ENCODE peak calls at places on chromosomes 6 and 20, in five cellular contexts. One of them, this sample, is unnamed. For H3K9me3 and H3K4me1, the result is how much of the 10 kb centered on the place peaks cover.

GRCh38 chr20:42740191-42740870 is 449.4 kb downstream of the PTPRT start:
- DNase-seq in Caco-2: peak
- DNase-seq in PC-3: no peak
- DNase-seq in breast epithelium: no peak
- DNase-seq in OCI-LY7: no peak
- DNase-seq in this sample: no peak

GRCh38 chr6:114564302-114564933 is 221.6 kb upstream of the HS3ST5 start:
- DNase-seq in Caco-2: no peak
- DNase-seq in PC-3: no peak
- DNase-seq in breast epithelium: no peak
- DNase-seq in OCI-LY7: no peak
- DNase-seq in this sample: no peak

GRCh38 chr6:25478973-25479372 is 173.0 kb upstream of the SCGN start:
- DNase-seq in Caco-2: no peak
- DNase-seq in PC-3: no peak
- DNase-seq in breast epithelium: no peak
- DNase-seq in OCI-LY7: no peak
- DNase-seq in this sample: no peak

GRCh38 chr20:57779401-57780003 is 69.7 kb upstream of the PMEPA1 start:
- DNase-seq in Caco-2: peak
- DNase-seq in PC-3: peak
- DNase-seq in breast epithelium: no peak
- DNase-seq in OCI-LY7: no peak
- DNase-seq in this sample: no peak

GRCh38 chr6:32973144-32973854 is 4.9 kb downstream of the BRD2 start:
- DNase-seq in Caco-2: no peak
- DNase-seq in PC-3: peak
- DNase-seq in breast epithelium: no peak
- DNase-seq in OCI-LY7: peak
- DNase-seq in this sample: peak

GRCh38 chr6:165191461-165191860 is 117.9 kb downstream of the C6orf118 start:
- DNase-seq in Caco-2: no peak
- DNase-seq in PC-3: no peak
- DNase-seq in breast epithelium: no peak
- DNase-seq in OCI-LY7: no peak
- DNase-seq in this sample: no peak

GRCh38 chr6:102474041-102474807 is 1080.7 kb downstream of the GRIK2 start:
- DNase-seq in Caco-2: no peak
- DNase-seq in PC-3: no peak
- DNase-seq in breast epithelium: no peak
- DNase-seq in OCI-LY7: no peak
- DNase-seq in this sample: no peak

GRCh38 chr6:87093651-87094050 is 1.3 kb downstream of the CGA start:
- DNase-seq in Caco-2: no peak
- DNase-seq in PC-3: no peak
- DNase-seq in breast epithelium: no peak
- DNase-seq in OCI-LY7: no peak
- DNase-seq in this sample: no peak

GRCh38 chr20:38181207-38181693 is 16.2 kb upstream of the TGM2 start:
- DNase-seq in Caco-2: peak
- DNase-seq in PC-3: peak
- DNase-seq in breast epithelium: no peak
- DNase-seq in OCI-LY7: no peak
- DNase-seq in this sample: no peak

GRCh38 chr6:159535629-159536028 is 157.4 kb downstream of the SOD2 start:
- DNase-seq in Caco-2: no peak
- DNase-seq in PC-3: no peak
- DNase-seq in breast epithelium: no peak
- DNase-seq in OCI-LY7: no peak
- DNase-seq in this sample: no peak

GRCh38 chr6:159533568-159533967 is 159.5 kb downstream of the SOD2 start:
- DNase-seq in Caco-2: no peak
- DNase-seq in PC-3: no peak
- DNase-seq in breast epithelium: no peak
- DNase-seq in OCI-LY7: no peak
- DNase-seq in this sample: no peak

GRCh38 chr6:159533016-159533415 is 160.0 kb downstream of the SOD2 start:
- DNase-seq in Caco-2: no peak
- DNase-seq in PC-3: no peak
- DNase-seq in breast epithelium: no peak
- DNase-seq in OCI-LY7: no peak
- DNase-seq in this sample: no peak

GRCh38 chr6:159529820-159530405 is 163.1 kb downstream of the SOD2 start:
- DNase-seq in Caco-2: no peak
- DNase-seq in PC-3: no peak
- DNase-seq in breast epithelium: no peak
- DNase-seq in OCI-LY7: no peak
- DNase-seq in this sample: no peak

DNA sequence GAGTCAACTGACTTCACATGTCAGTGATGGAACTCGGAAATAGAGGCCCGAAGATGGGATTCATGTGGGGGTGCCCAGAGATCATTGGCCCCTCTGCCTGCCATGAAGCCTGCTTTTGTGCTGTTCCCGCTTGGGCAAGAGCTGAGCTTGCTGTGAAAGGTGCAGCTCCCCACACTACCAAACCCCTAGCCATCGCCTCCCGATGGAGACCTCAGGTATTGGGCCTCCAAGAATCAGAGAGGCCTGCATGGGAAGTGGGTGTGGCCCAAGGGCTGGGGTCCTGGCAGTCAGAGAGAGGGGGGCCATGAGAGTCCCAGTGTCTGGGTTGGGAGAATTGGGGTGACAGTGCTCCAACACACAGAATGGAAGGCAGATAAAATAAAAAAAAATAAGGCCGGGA is 160.9 kb downstream of the SOD2 start:
- DNase-seq in Caco-2: no peak
- DNase-seq in PC-3: no peak
- DNase-seq in breast epithelium: no peak
- DNase-seq in OCI-LY7: no peak
- DNase-seq in this sample: no peak
- H3K9me3 ChIP-seq in Caco-2: under half
- H3K9me3 ChIP-seq in PC-3: under half
- H3K9me3 ChIP-seq in breast epithelium: under half
- H3K9me3 ChIP-seq in OCI-LY7: under half
- H3K9me3 ChIP-seq in this sample: under half

DNA sequence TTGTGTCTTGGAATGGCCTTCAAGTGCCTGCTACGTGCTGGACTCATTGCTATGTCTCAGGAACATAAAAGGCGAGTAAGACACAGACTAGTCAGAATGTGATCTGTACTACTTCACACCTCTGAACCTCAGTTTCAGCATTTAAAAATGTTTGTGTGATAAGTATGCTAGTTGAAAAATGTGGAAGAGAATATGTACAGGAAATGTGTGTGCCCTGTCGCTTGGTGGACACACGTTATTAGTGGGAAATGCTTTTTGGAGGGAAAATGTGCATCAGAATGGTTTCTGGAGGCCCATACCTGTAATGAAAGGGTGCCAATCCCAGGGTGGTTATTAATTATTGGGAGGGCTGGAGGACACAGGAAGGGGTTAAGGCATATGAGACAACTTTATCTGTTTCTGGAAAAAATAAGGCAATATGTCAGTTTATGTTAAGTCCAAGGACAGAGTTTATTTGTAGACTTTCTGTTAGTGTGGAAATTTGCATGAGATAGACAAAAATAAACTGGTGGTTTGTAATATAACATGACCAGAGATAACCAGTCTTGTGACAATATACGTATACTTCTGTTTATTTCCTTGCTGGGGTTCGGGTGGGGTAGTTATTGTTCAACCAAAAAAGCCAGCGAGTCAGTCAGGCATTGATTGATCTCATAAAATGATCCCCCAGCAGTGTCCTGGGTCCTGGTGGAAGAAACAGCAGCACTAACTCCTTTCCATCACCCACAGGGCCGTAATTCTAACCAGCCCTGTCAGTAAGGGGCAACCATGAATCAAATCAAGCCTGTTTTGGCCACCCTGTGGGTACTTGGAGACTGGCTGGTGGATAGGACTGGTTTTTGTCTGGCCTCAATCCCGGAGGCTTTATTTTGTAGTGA is 117.9 kb downstream of the JARID2 start:
- DNase-seq in Caco-2: no peak
- DNase-seq in PC-3: no peak
- DNase-seq in breast epithelium: no peak
- DNase-seq in OCI-LY7: no peak
- DNase-seq in this sample: no peak
- H3K4me3 ChIP-seq in Caco-2: no peak
- H3K4me3 ChIP-seq in PC-3: no peak
- H3K4me3 ChIP-seq in breast epithelium: no peak
- H3K4me3 ChIP-seq in OCI-LY7: no peak
- H3K4me3 ChIP-seq in this sample: no peak

GRCh38 chr6:39952170-39952569 is 17.9 kb upstream of the MOCS1 start:
- DNase-seq in Caco-2: no peak
- DNase-seq in PC-3: no peak
- DNase-seq in breast epithelium: no peak
- DNase-seq in OCI-LY7: no peak
- DNase-seq in this sample: no peak

GRCh38 chr6:39958947-39959346 is 24.7 kb upstream of the MOCS1 start:
- DNase-seq in Caco-2: no peak
- DNase-seq in PC-3: no peak
- DNase-seq in breast epithelium: no peak
- DNase-seq in OCI-LY7: peak
- DNase-seq in this sample: no peak

GRCh38 chr6:39953076-39953623 is 18.9 kb upstream of the MOCS1 start:
- DNase-seq in Caco-2: no peak
- DNase-seq in PC-3: no peak
- DNase-seq in breast epithelium: no peak
- DNase-seq in OCI-LY7: no peak
- DNase-seq in this sample: no peak

GRCh38 chr6:39961178-39961577 is 26.9 kb upstream of the MOCS1 start:
- DNase-seq in Caco-2: no peak
- DNase-seq in PC-3: no peak
- DNase-seq in breast epithelium: no peak
- DNase-seq in OCI-LY7: no peak
- DNase-seq in this sample: no peak

DNA sequence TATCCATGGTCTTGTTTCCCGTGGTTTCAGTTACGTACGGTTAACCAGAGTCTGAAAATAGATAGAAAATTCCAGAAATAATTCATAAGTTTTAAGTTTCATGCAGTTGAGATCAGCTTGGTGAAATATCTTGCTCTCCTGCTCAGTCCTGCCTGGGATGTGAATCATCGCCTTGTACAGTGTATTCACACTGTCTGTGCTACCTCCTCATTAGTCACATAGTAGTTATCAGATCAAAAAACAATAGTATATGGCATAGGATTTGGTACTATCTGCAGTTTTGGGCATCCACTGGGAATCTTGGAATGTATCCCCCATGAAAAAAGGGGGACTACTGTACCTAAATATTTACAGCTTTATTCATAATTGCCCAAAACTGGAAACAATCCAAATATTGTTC is 22.7 kb upstream of the MOCS1 start:
- DNase-seq in Caco-2: no peak
- DNase-seq in PC-3: no peak
- DNase-seq in breast epithelium: no peak
- DNase-seq in OCI-LY7: no peak
- DNase-seq in this sample: no peak
- H3K4me1 ChIP-seq in Caco-2: under half
- H3K4me1 ChIP-seq in PC-3: under half
- H3K4me1 ChIP-seq in breast epithelium: under half
- H3K4me1 ChIP-seq in OCI-LY7: under half
- H3K4me1 ChIP-seq in this sample: under half

GRCh38 chr6:168208854-168209253 is 110.7 kb downstream of the DACT2 start:
- DNase-seq in Caco-2: no peak
- DNase-seq in PC-3: no peak
- DNase-seq in breast epithelium: no peak
- DNase-seq in OCI-LY7: no peak
- DNase-seq in this sample: peak

GRCh38 chr6:168210239-168211107 is 109.1 kb downstream of the DACT2 start:
- DNase-seq in Caco-2: no peak
- DNase-seq in PC-3: no peak
- DNase-seq in breast epithelium: no peak
- DNase-seq in OCI-LY7: no peak
- DNase-seq in this sample: no peak

GRCh38 chr6:168208436-168208835 is 111.1 kb downstream of the DACT2 start:
- DNase-seq in Caco-2: no peak
- DNase-seq in PC-3: no peak
- DNase-seq in breast epithelium: no peak
- DNase-seq in OCI-LY7: no peak
- DNase-seq in this sample: no peak

GRCh38 chr6:168207421-168208175 is 112.0 kb downstream of the DACT2 start:
- DNase-seq in Caco-2: no peak
- DNase-seq in PC-3: no peak
- DNase-seq in breast epithelium: no peak
- DNase-seq in OCI-LY7: no peak
- DNase-seq in this sample: no peak

GRCh38 chr6:168209420-168209819 is 110.2 kb downstream of the DACT2 start:
- DNase-seq in Caco-2: no peak
- DNase-seq in PC-3: no peak
- DNase-seq in breast epithelium: no peak
- DNase-seq in OCI-LY7: no peak
- DNase-seq in this sample: no peak
- H3K9me3 ChIP-seq in Caco-2: under half
- H3K9me3 ChIP-seq in PC-3: under half
- H3K9me3 ChIP-seq in breast epithelium: under half
- H3K9me3 ChIP-seq in OCI-LY7: under half
- H3K9me3 ChIP-seq in this sample: under half

GRCh38 chr6:163773646-163774045 is 359.1 kb downstream of the QKI start:
- DNase-seq in Caco-2: no peak
- DNase-seq in PC-3: no peak
- DNase-seq in breast epithelium: no peak
- DNase-seq in OCI-LY7: no peak
- DNase-seq in this sample: no peak

GRCh38 chr6:163776549-163777378 is 362.2 kb downstream of the QKI start:
- DNase-seq in Caco-2: no peak
- DNase-seq in PC-3: no peak
- DNase-seq in breast epithelium: no peak
- DNase-seq in OCI-LY7: no peak
- DNase-seq in this sample: no peak

GRCh38 chr6:163774485-163774884 is 360.0 kb downstream of the QKI start:
- DNase-seq in Caco-2: no peak
- DNase-seq in PC-3: no peak
- DNase-seq in breast epithelium: no peak
- DNase-seq in OCI-LY7: no peak
- DNase-seq in this sample: no peak

GRCh38 chr6:163777379-163777686 is 362.8 kb downstream of the QKI start:
- DNase-seq in Caco-2: no peak
- DNase-seq in PC-3: no peak
- DNase-seq in breast epithelium: no peak
- DNase-seq in OCI-LY7: no peak
- DNase-seq in this sample: no peak

DNA sequence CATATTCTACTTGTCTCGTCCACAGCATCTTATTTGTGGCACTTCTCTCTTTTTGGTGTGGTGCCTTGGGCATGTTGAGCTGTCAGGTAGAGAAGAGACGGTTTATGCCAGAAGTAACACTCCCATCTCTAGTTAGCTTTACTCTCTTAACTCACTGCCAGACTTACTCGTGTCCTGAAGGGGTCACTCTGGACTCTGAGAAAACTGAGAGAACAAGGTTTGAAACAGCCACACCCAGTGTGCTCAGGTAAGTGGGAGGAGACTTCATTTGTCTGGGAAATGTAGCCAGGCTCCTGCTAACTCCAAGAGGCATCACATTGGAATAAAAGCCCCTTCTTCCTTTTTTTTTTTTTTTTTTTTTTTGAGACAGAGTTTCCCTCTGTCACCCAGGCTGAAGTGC is 360.8 kb downstream of the QKI start:
- DNase-seq in Caco-2: no peak
- DNase-seq in PC-3: peak
- DNase-seq in breast epithelium: no peak
- DNase-seq in OCI-LY7: no peak
- DNase-seq in this sample: no peak
- H3K4me3 ChIP-seq in Caco-2: no peak
- H3K4me3 ChIP-seq in PC-3: no peak
- H3K4me3 ChIP-seq in breast epithelium: no peak
- H3K4me3 ChIP-seq in OCI-LY7: no peak
- H3K4me3 ChIP-seq in this sample: no peak

GRCh38 chr20:21324126-21324525 is 21.0 kb downstream of the XRN2 start:
- DNase-seq in Caco-2: no peak
- DNase-seq in PC-3: no peak
- DNase-seq in breast epithelium: no peak
- DNase-seq in OCI-LY7: no peak
- DNase-seq in this sample: peak
- H3K4me1 ChIP-seq in Caco-2: under half
- H3K4me1 ChIP-seq in PC-3: under half
- H3K4me1 ChIP-seq in breast epithelium: under half
- H3K4me1 ChIP-seq in OCI-LY7: under half
- H3K4me1 ChIP-seq in this sample: under half

This sample was measured in HAP-1.